ENCODE peak calls at places on chromosome 5, in nine cellular contexts. A is fibroblast of the conjunctiva; Q is right lobe of liver; F is activated naive CD8-positive, alpha-beta T cell treated with anti-CD3 and anti-CD28 coated beads for 36 hours; X is GM12891; B is effector memory CD4-positive, alpha-beta T cell; H is HEK293T; N is KBM-7; W is NCI-H510A. K is an unnamed sample.

GRCh38 chr5:131996210-131997025 is 15.0 kb downstream of the ACSL6 start:
- DNase-seq in N (peak), X (no peak), F (no peak), B (no peak), Q (no peak), H (no peak), A (no peak), W (no peak), K (no peak)

GRCh38 chr5:37918420-37918819 is 78.6 kb upstream of the GDNF start:
- DNase-seq in X (no peak), H (no peak), F (no peak), Q (no peak), A (no peak), N (no peak), W (no peak), B (no peak), K (no peak)

GRCh38 chr5:122311888-122312669 is at the start of gene SNCAIP:
- DNase-seq in F (peak), B (no peak), H (peak), N (peak), W (no peak), A (no peak), X (peak), Q (peak), K (no peak)

GRCh38 chr5:6950250-6950649 is 237.0 kb downstream of the TENT4A start:
- DNase-seq in N (no peak), X (no peak), A (no peak), W (no peak), H (no peak), F (no peak), B (no peak), Q (no peak), K (no peak)

GRCh38 chr5:32543291-32543690 is 42.1 kb upstream of the SUB1 start:
- DNase-seq in B (no peak), N (no peak), F (no peak), X (no peak), H (no peak), A (no peak), W (no peak), Q (no peak), K (no peak)

GRCh38 chr5:139964994-139965565 is 78.0 kb downstream of the NRG2 start:
- DNase-seq in B (no peak), Q (no peak), N (no peak), W (no peak), H (no peak), F (no peak), A (no peak), X (no peak), K (no peak)

GRCh38 chr5:174727794-174728662 is 3.6 kb downstream of the MSX2 start:
- DNase-seq in W (no peak), A (no peak), B (no peak), X (no peak), F (no peak), H (no peak), Q (no peak), N (no peak), K (no peak)

GRCh38 chr5:1514027-1514818 is 9.5 kb downstream of the LPCAT1 start:
- DNase-seq in W (no peak), Q (peak), H (no peak), F (no peak), B (no peak), N (no peak), X (no peak), A (no peak), K (no peak)

GRCh38 chr5:139690385-139691274 is 42.5 kb downstream of the CXXC5 start:
- DNase-seq in F (no peak), X (no peak), Q (no peak), W (no peak), A (no peak), N (no peak), H (no peak), B (no peak), K (no peak)

GRCh38 chr5:72556351-72557146 is 49.3 kb upstream of the ZNF366 start:
- DNase-seq in Q (peak), H (no peak), X (peak), W (peak), A (peak), B (no peak), N (no peak), F (peak), K (no peak)

GRCh38 chr5:76791461-76791860 is 27.4 kb upstream of the F2RL1 start:
- DNase-seq in H (no peak), F (no peak), Q (no peak), X (no peak), W (no peak), B (no peak), N (no peak), A (no peak), K (no peak)

GRCh38 chr5:65818592-65818991 is 96.6 kb downstream of the NLN start:
- DNase-seq in Q (no peak), F (no peak), N (no peak), B (no peak), X (no peak), H (no peak), A (no peak), W (no peak), K (no peak)

GRCh38 chr5:141941307-141941706 is 16.7 kb downstream of the PCDH12 start:
- DNase-seq in A (no peak), Q (no peak), W (no peak), F (no peak), N (no peak), X (no peak), H (no peak), B (no peak), K (no peak)

GRCh38 chr5:34410411-34411139 is 245.6 kb upstream of the RAI14 start:
- DNase-seq in W (no peak), A (no peak), X (no peak), Q (no peak), H (no peak), B (no peak), N (no peak), F (no peak), K (no peak)

GRCh38 chr5:54643679-54644078 is 126.1 kb downstream of the SNX18 start:
- DNase-seq in Q (no peak), X (no peak), F (no peak), B (no peak), H (no peak), N (no peak), A (no peak), W (no peak), K (no peak)

GRCh38 chr5:175922192-175922885 is 45.8 kb downstream of the THOC3 start:
- DNase-seq in B (no peak), X (no peak), W (no peak), A (peak), Q (no peak), F (no peak), N (no peak), H (peak), K (no peak)

GRCh38 chr5:57976506-57976905 is 483.4 kb downstream of the PLK2 start:
- DNase-seq in F (no peak), H (no peak), X (no peak), A (no peak), Q (no peak), B (no peak), W (no peak), N (no peak), K (no peak)

GRCh38 chr5:91212336-91213092 is 170.6 kb downstream of the ARRDC3 start:
- DNase-seq in A (peak), H (no peak), F (no peak), B (no peak), N (no peak), W (no peak), Q (no peak), X (no peak), K (no peak)

GRCh38 chr5:5409151-5409810 is 13.2 kb upstream of the ICE1 start:
- DNase-seq in Q (no peak), W (no peak), X (no peak), A (no peak), N (peak), B (no peak), H (no peak), F (no peak), K (no peak)

GRCh38 chr5:56340196-56340980 is 107.3 kb upstream of the ANKRD55 start:
- DNase-seq in A (no peak), W (no peak), N (no peak), F (no peak), Q (no peak), X (no peak), H (no peak), B (no peak), K (no peak)

GRCh38 chr5:125112196-125112595 is 365.8 kb upstream of the ZNF608 start:
- DNase-seq in H (no peak), F (no peak), X (no peak), N (no peak), Q (no peak), B (no peak), A (no peak), W (no peak), K (no peak)

GRCh38 chr5:21154526-21154925 is 1166.5 kb upstream of the CDH18 start:
- DNase-seq in B (no peak), W (no peak), Q (no peak), N (no peak), H (no peak), X (no peak), F (no peak), A (no peak), K (no peak)

GRCh38 chr5:138665261-138665660 is 88.0 kb upstream of the CTNNA1 start:
- DNase-seq in H (no peak), N (no peak), W (no peak), Q (no peak), B (no peak), X (no peak), F (no peak), A (no peak), K (no peak)

GRCh38 chr5:143889986-143890385 is 78.0 kb downstream of the HMHB1 start:
- DNase-seq in W (no peak), A (peak), Q (no peak), X (no peak), H (no peak), F (no peak), B (no peak), N (no peak), K (no peak)

GRCh38 chr5:33939863-33940262 is 3.7 kb downstream of the RXFP3 start:
- DNase-seq in W (no peak), F (no peak), N (no peak), Q (no peak), A (no peak), B (no peak), X (no peak), H (no peak), K (no peak)

GRCh38 chr5:154849261-154849660 is 1.1 kb downstream of the FAXDC2 start:
- DNase-seq in A (no peak), B (no peak), Q (no peak), H (no peak), F (no peak), N (no peak), W (no peak), X (no peak), K (no peak)

GRCh38 chr5:35803221-35803651 is 53.5 kb upstream of the IL7R start:
- DNase-seq in X (no peak), N (peak), Q (no peak), A (peak), W (no peak), F (no peak), B (no peak), H (no peak), K (no peak)

GRCh38 chr5:39283231-39283818 is 64.0 kb upstream of the FYB1 start:
- DNase-seq in Q (no peak), B (peak), W (no peak), A (peak), N (peak), F (peak), X (no peak), H (peak), K (peak)

GRCh38 chr5:132821791-132822190 is 8.7 kb downstream of the SHROOM1 start:
- DNase-seq in F (no peak), W (no peak), X (no peak), A (no peak), N (no peak), H (no peak), B (no peak), Q (no peak), K (no peak)

GRCh38 chr5:132256086-132256782 is 1.3 kb upstream of the PDLIM4 start:
- DNase-seq in F (no peak), A (no peak), Q (no peak), H (no peak), B (no peak), N (no peak), W (no peak), X (no peak), K (no peak)

GRCh38 chr5:131259326-131259725 is 4.5 kb upstream of the CDC42SE2 start:
- DNase-seq in F (no peak), X (no peak), W (no peak), N (no peak), H (no peak), A (no peak), B (no peak), Q (no peak), K (no peak)

GRCh38 chr5:10333154-10334006 is 20.1 kb upstream of the MARCHF6 start:
- DNase-seq in B (no peak), Q (peak), N (no peak), H (no peak), F (peak), X (peak), W (no peak), A (no peak), K (no peak)

GRCh38 chr5:150659360-150660107 is 1.5 kb upstream of the MYOZ3 start:
- DNase-seq in Q (no peak), A (no peak), X (no peak), H (no peak), F (no peak), N (no peak), B (no peak), W (no peak), K (no peak)

GRCh38 chr5:75046366-75047142 is 5.8 kb downstream of the GCNT4 start:
- DNase-seq in B (no peak), A (no peak), W (no peak), H (no peak), F (no peak), Q (no peak), X (no peak), N (no peak), K (no peak)

GRCh38 chr5:107425541-107426031 is 245.2 kb downstream of the EFNA5 start:
- DNase-seq in N (no peak), Q (no peak), A (peak), B (no peak), H (no peak), F (no peak), W (no peak), X (no peak), K (no peak)

GRCh38 chr5:167770461-167770860 is 521.0 kb upstream of the WWC1 start:
- DNase-seq in F (no peak), N (no peak), H (no peak), W (no peak), A (no peak), B (no peak), Q (no peak), X (no peak), K (no peak)

GRCh38 chr5:45779874-45780671 is 83.9 kb upstream of the HCN1 start:
- DNase-seq in W (no peak), F (no peak), B (no peak), A (no peak), N (no peak), Q (no peak), H (no peak), X (no peak), K (no peak)

K was measured in GF-D8.